ENCODE peak calls at places on chromosomes 6 and 20, in four cellular contexts. F is IMR-90, V is K562, I is HepG2. H is an unnamed sample.

GRCh38 chr6:35216832-35217811 is 3.4 kb downstream of the SCUBE3 start:
- DNase-seq in F (no peak), V (peak; percentile 46), I (no peak), H (no peak)

GRCh38 chr6:74068945-74069570 is 373.1 kb downstream of the CD109 start:
- DNase-seq in F (peak; percentile 93), V (no peak), I (no peak), H (no peak)

GRCh38 chr20:33575302-33575701 is 85.4 kb downstream of the CBFA2T2 start:
- DNase-seq in F (no peak), V (no peak), I (no peak), H (no peak)

GRCh38 chr20:1437222-1437904 is 29.3 kb downstream of the NSFL1C start:
- DNase-seq in F (peak; percentile 82), V (peak; percentile 56), I (peak; percentile 83), H (peak; percentile 85)

GRCh38 chr6:98203170-98203806 is 631.1 kb upstream of the POU3F2 start:
- DNase-seq in F (peak; percentile 0), V (no peak), I (no peak), H (no peak)

GRCh38 chr20:32067234-32067821 is 15.3 kb downstream of the HCK start:
- DNase-seq in F (peak; percentile 89), V (no peak), I (no peak), H (no peak)

GRCh38 chr6:77292564-77293546 is 170.4 kb downstream of the HTR1B start:
- DNase-seq in F (peak; percentile 80), V (no peak), I (no peak), H (peak; percentile 8)

GRCh38 chr6:111981441-111981840 is 72.5 kb upstream of the CCN6 start:
- DNase-seq in F (no peak), V (no peak), I (no peak), H (no peak)

GRCh38 chr6:168554472-168554871 is 113.5 kb downstream of the SMOC2 start:
- DNase-seq in F (no peak), V (no peak), I (no peak), H (no peak)

GRCh38 chr20:36871640-36872570 is 4.0 kb upstream of the TLDC2 start:
- DNase-seq in F (no peak), V (no peak), I (peak; percentile 95), H (no peak)

GRCh38 chr6:1184318-1184717 is 127.6 kb upstream of the FOXQ1 start:
- DNase-seq in F (no peak), V (no peak), I (no peak), H (no peak)

GRCh38 chr20:14449323-14449722 is 111.9 kb upstream of the FLRT3 start:
- DNase-seq in F (peak; percentile 45), V (no peak), I (no peak), H (no peak)

GRCh38 chr6:168695701-168696100 is 254.7 kb downstream of the SMOC2 start:
- DNase-seq in F (no peak), V (no peak), I (no peak), H (no peak)

GRCh38 chr20:910132-910839 is 5.8 kb downstream of the ANGPT4 start:
- DNase-seq in F (no peak), V (no peak), I (no peak), H (no peak)

GRCh38 chr6:146526192-146526591 is 17.4 kb upstream of the RAB32 start:
- DNase-seq in F (no peak), V (no peak), I (no peak), H (no peak)

GRCh38 chr20:20327756-20328155 is 40.1 kb upstream of the INSM1 start:
- DNase-seq in F (peak; percentile 1), V (no peak), I (no peak), H (no peak)

GRCh38 chr20:34112600-34113061 is 588 bp upstream of the EIF2S2 start:
- DNase-seq in F (peak; percentile 31), V (peak; percentile 46), I (peak; percentile 48), H (peak; percentile 44)

GRCh38 chr6:132491303-132491702 is 21.6 kb downstream of the STX7 start:
- DNase-seq in F (peak; percentile 52), V (no peak), I (no peak), H (no peak)

GRCh38 chr20:50286174-50286511 is 95.5 kb downstream of the CEBPB start:
- DNase-seq in F (no peak), V (no peak), I (no peak), H (no peak)

GRCh38 chr6:1792989-1793388 is 183.3 kb downstream of the FOXC1 start:
- DNase-seq in F (peak; percentile 10), V (peak; percentile 31), I (peak; percentile 53), H (peak; percentile 48)

GRCh38 chr20:54197621-54198604 is 10.0 kb upstream of the PFDN4 start:
- DNase-seq in F (peak; percentile 49), V (no peak), I (peak; percentile 92), H (peak; percentile 48)

GRCh38 chr6:15023448-15023847 is 222.4 kb upstream of the JARID2 start:
- DNase-seq in F (no peak), V (no peak), I (no peak), H (no peak)

GRCh38 chr20:62196286-62196685 is 13.5 kb downstream of the MTG2 start:
- DNase-seq in F (no peak), V (no peak), I (no peak), H (no peak)

GRCh38 chr6:132122176-132122575 is 171.0 kb upstream of the CCN2 start:
- DNase-seq in F (no peak), V (no peak), I (no peak), H (no peak)

GRCh38 chr6:39207421-39208232 is 21.6 kb downstream of the KCNK5 start:
- DNase-seq in F (no peak), V (no peak), I (no peak), H (no peak)

DNA sequence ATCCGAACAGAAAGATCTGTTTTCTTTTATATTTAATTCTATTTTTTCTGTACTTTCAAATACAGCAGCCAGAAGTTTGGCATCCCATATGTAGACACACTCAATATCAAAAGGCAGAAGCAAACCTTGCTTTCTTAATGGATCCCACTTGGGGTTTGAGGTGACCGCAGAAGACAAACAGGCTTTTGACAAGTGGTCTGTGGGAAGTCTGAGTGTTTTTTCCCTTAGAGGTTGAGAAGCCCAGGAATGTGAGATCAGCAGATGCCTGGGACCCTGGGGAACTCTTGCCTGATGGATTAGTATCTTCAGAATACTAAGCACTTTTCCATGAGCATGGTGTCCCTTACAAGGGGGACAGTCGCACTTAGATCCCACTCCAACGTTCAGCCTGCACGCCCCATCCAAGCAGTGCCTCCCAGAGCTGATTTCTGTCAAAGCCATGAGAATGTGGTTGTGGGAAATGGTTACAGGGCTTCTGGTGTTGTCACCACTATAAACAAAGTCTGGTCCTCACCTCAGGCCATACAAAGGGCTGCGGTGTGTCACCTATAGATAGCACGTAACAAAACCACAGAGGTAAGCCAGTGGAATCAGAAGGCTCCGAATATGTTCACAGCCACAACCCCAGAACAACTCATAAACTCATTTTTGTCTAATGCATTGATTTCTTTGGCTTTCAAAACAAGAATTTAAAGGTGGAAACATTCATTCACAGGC is 12.7 kb downstream of the IL17F start:
- DNase-seq in F (no peak), V (no peak), I (no peak), H (no peak)
- TF ChIP-seq MAZ in F (no peak), V (no peak), I (no peak), H (no peak)

GRCh38 chr20:44133424-44133823 is 53.6 kb downstream of the JPH2 start:
- DNase-seq in F (no peak), V (no peak), I (no peak), H (no peak)
- H3K4me3 ChIP-seq in F (no peak overlapping the region), V (no peak overlapping the region), I (no peak overlapping the region), H (no peak overlapping the region)

DNA sequence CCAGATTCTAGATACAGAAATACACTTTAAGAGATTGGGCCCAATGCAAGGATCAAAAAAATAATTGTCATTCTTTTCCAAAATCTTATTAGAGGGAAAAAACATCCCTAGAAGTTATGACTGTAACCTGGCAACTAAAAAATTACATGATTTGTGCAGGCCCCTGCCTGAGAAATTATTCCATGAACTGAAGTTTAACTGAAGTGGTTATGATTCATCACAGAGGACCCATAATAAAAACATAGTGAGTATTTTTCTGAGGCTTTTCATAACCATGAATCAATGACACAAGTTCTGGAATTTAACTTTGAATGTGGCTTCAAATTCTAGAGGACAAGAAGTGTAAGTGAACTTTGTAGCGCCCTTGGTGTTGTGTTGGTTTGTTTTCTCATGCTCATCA is 31.1 kb upstream of the CARMIL1 start:
- DNase-seq in F (peak; percentile 66), V (no peak), I (no peak), H (no peak)
- TF ChIP-seq MAFK in F (no peak), V (no peak), I (no peak), H (no peak)

DNA sequence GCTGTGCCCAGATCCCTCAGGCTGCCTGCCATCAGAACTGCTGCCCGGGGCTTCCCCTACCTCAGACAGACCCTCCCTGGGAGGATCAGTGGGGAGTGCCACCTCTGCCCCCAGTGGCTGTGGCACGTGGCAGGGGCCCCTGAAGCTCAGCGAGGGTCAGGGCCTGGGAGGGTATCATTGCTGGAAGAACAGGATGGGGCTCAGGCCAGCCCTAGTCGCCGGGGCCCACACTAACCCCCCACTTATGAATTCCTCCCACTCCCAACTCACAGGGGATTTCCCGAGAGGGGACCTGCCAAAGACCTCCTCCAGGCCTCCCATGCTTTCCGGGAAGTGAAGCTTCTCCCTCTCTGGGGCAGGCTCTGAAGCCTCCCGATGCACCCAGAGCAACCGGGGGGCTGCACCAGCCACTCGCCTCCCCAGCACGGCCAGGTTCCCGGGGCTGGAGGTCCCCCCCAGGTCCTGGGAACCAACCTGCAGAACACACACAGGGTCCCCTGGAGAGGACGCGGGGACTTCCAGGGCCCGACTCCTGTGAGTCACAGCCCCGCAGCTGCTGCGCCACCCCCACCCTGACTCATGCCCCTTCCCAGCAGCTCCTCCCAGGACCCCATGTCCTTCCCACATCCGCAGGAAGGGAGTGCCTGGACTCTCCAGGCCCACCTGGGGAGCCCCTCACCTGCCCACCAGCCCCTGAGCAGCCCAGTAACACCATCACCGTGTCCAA is 2.5 kb downstream of the TNFRSF6B start:
- DNase-seq in F (peak; percentile 94), V (no peak), I (no peak), H (peak; percentile 83)
- TF ChIP-seq MAZ in F (peak; percentile 83), V (no peak), I (no peak), H (no peak)

GRCh38 chr20:57711311-57711712 is 1.5 kb upstream of the PMEPA1 start:
- DNase-seq in F (no peak), V (no peak), I (no peak), H (peak; percentile 55)
- H3K4me3 ChIP-seq in F (no peak overlapping the region), V (no peak overlapping the region), I (no peak overlapping the region), H (peak overlapping the region; percentile 81)

DNA sequence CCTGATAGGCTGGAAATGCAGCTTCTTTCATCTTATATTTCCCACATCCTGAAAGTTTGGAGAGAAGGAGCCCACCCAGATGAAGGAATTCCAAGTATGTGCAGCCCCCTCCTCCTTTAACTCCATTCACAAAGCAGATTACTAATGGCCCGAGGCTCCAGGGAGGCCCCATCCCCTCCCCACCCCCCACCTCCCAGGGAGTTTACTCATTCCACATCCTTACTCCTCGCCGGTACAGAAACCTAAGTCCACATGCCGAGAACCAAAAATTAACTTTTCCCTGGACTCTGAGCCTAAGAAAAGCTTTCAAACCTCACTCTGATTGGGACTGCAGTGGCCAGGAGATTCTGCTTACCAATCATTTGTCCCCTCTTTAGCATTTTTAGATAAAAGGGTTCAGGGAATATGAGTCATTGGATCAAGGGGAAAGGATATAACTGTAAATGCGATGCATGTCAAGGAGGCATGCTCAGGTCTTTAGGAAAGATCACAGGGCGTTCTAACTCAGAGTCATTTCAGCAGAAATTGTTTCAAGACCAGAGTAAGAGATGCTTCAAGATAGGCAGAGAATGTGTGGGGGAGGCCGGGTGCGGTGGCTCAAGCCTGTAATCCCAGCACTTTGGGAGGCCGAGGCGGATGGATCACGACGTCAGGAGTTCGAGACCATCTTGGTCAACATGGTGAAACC is 31.9 kb upstream of the PIM1 start:
- DNase-seq in F (peak; percentile 83), V (peak; percentile 41), I (peak; percentile 74), H (peak; percentile 46)
- TF ChIP-seq MAFK in F (peak; percentile 33), V (no peak), I (peak; percentile 33), H (peak; percentile 62)